ENCODE peak calls at places on chromosomes 16 and 17, in four cellular contexts. One of them, this sample, is unnamed.

GRCh38 chr16:11560701-11561439 is 25.8 kb downstream of the LITAF start:
- DNase-seq in RPMI7951: peak
- DNase-seq in body of pancreas: no peak
- DNase-seq in CD8-positive, alpha-beta T cell: peak
- DNase-seq in this sample: no peak

GRCh38 chr16:58280846-58281301 is 14.0 kb downstream of the PRSS54 start:
- DNase-seq in RPMI7951: peak
- DNase-seq in body of pancreas: no peak
- DNase-seq in CD8-positive, alpha-beta T cell: no peak
- DNase-seq in this sample: peak

GRCh38 chr16:81864646-81865382 is 85.7 kb downstream of the PLCG2 start:
- DNase-seq in RPMI7951: no peak
- DNase-seq in body of pancreas: no peak
- DNase-seq in CD8-positive, alpha-beta T cell: no peak
- DNase-seq in this sample: no peak

GRCh38 chr16:72434159-72434558 is 262.2 kb upstream of the PMFBP1 start:
- DNase-seq in RPMI7951: peak
- DNase-seq in body of pancreas: no peak
- DNase-seq in CD8-positive, alpha-beta T cell: no peak
- DNase-seq in this sample: no peak

GRCh38 chr17:49000943-49001342 is 3.8 kb downstream of the IGF2BP1 start:
- DNase-seq in RPMI7951: no peak
- DNase-seq in body of pancreas: no peak
- DNase-seq in CD8-positive, alpha-beta T cell: no peak
- DNase-seq in this sample: peak

GRCh38 chr16:47565454-47565853 is 104.3 kb downstream of the PHKB start:
- DNase-seq in RPMI7951: peak
- DNase-seq in body of pancreas: peak
- DNase-seq in CD8-positive, alpha-beta T cell: no peak
- DNase-seq in this sample: peak

GRCh38 chr17:63621229-63621683 is 961 bp upstream of the MAP3K3 start:
- DNase-seq in RPMI7951: no peak
- DNase-seq in body of pancreas: no peak
- DNase-seq in CD8-positive, alpha-beta T cell: no peak
- DNase-seq in this sample: no peak

GRCh38 chr16:16021020-16021419 is 71.6 kb downstream of the ABCC1 start:
- DNase-seq in RPMI7951: no peak
- DNase-seq in body of pancreas: no peak
- DNase-seq in CD8-positive, alpha-beta T cell: no peak
- DNase-seq in this sample: no peak

GRCh38 chr16:57528499-57529323 is 7.7 kb downstream of the CCDC102A start:
- DNase-seq in RPMI7951: no peak
- DNase-seq in body of pancreas: no peak
- DNase-seq in CD8-positive, alpha-beta T cell: no peak
- DNase-seq in this sample: no peak

GRCh38 chr16:59574296-59574695 is 840.2 kb upstream of the GOT2 start:
- DNase-seq in RPMI7951: no peak
- DNase-seq in body of pancreas: no peak
- DNase-seq in CD8-positive, alpha-beta T cell: no peak
- DNase-seq in this sample: no peak

GRCh38 chr16:56603589-56603988 is 4.8 kb upstream of the MT2A start:
- DNase-seq in RPMI7951: peak
- DNase-seq in body of pancreas: peak
- DNase-seq in CD8-positive, alpha-beta T cell: no peak
- DNase-seq in this sample: no peak

GRCh38 chr16:89565256-89565505 is 4.7 kb downstream of the RPL13 start:
- DNase-seq in RPMI7951: no peak
- DNase-seq in body of pancreas: no peak
- DNase-seq in CD8-positive, alpha-beta T cell: no peak
- DNase-seq in this sample: peak

GRCh38 chr17:44575408-44575807 is 18.1 kb downstream of the FZD2 start:
- DNase-seq in RPMI7951: no peak
- DNase-seq in body of pancreas: no peak
- DNase-seq in CD8-positive, alpha-beta T cell: no peak
- DNase-seq in this sample: no peak

GRCh38 chr17:75124041-75124818 is 7.3 kb downstream of the NT5C start:
- DNase-seq in RPMI7951: peak
- DNase-seq in body of pancreas: peak
- DNase-seq in CD8-positive, alpha-beta T cell: no peak
- DNase-seq in this sample: peak

GRCh38 chr16:16029431-16030011 is 80.1 kb downstream of the ABCC1 start:
- DNase-seq in RPMI7951: no peak
- DNase-seq in body of pancreas: no peak
- DNase-seq in CD8-positive, alpha-beta T cell: no peak
- DNase-seq in this sample: no peak

GRCh38 chr17:75652934-75653549 is 13.9 kb downstream of the RECQL5 start:
- DNase-seq in RPMI7951: peak
- DNase-seq in body of pancreas: no peak
- DNase-seq in CD8-positive, alpha-beta T cell: no peak
- DNase-seq in this sample: peak

GRCh38 chr16:123971-124370 is 14.5 kb downstream of the NPRL3 start:
- DNase-seq in RPMI7951: no peak
- DNase-seq in body of pancreas: no peak
- DNase-seq in CD8-positive, alpha-beta T cell: no peak
- DNase-seq in this sample: no peak

GRCh38 chr17:51672058-51672457 is 411.7 kb downstream of the UTP18 start:
- DNase-seq in RPMI7951: no peak
- DNase-seq in body of pancreas: no peak
- DNase-seq in CD8-positive, alpha-beta T cell: no peak
- DNase-seq in this sample: no peak

GRCh38 chr17:32876414-32877163 is at the start of gene MYO1D:
- DNase-seq in RPMI7951: peak
- DNase-seq in body of pancreas: peak
- DNase-seq in CD8-positive, alpha-beta T cell: peak
- DNase-seq in this sample: peak

GRCh38 chr17:7223375-7223774 is 3.6 kb downstream of the ACADVL start:
- DNase-seq in RPMI7951: no peak
- DNase-seq in body of pancreas: no peak
- DNase-seq in CD8-positive, alpha-beta T cell: no peak
- DNase-seq in this sample: no peak

GRCh38 chr16:58488531-58488930 is 11.4 kb upstream of the NDRG4 start:
- DNase-seq in RPMI7951: no peak
- DNase-seq in body of pancreas: no peak
- DNase-seq in CD8-positive, alpha-beta T cell: no peak
- DNase-seq in this sample: no peak

GRCh38 chr16:8655184-8655717 is 19.2 kb upstream of the ABAT start:
- DNase-seq in RPMI7951: peak
- DNase-seq in body of pancreas: peak
- DNase-seq in CD8-positive, alpha-beta T cell: no peak
- DNase-seq in this sample: peak

GRCh38 chr17:27976331-27976730 is 66.1 kb upstream of the NLK start:
- DNase-seq in RPMI7951: peak
- DNase-seq in body of pancreas: no peak
- DNase-seq in CD8-positive, alpha-beta T cell: no peak
- DNase-seq in this sample: peak

GRCh38 chr16:67260426-67261063 is 11.8 kb downstream of the SLC9A5 start:
- DNase-seq in RPMI7951: peak
- DNase-seq in body of pancreas: no peak
- DNase-seq in CD8-positive, alpha-beta T cell: no peak
- DNase-seq in this sample: peak

GRCh38 chr17:82648761-82649474 is 674 bp upstream of the WDR45B start:
- DNase-seq in RPMI7951: peak
- DNase-seq in body of pancreas: peak
- DNase-seq in CD8-positive, alpha-beta T cell: no peak
- DNase-seq in this sample: no peak

GRCh38 chr17:81508639-81509047 is 4.0 kb downstream of the ACTG1 start:
- DNase-seq in RPMI7951: peak
- DNase-seq in body of pancreas: peak
- DNase-seq in CD8-positive, alpha-beta T cell: no peak
- DNase-seq in this sample: peak

GRCh38 chr16:11796227-11797165 is 562 bp downstream of the ZC3H7A start:
- DNase-seq in RPMI7951: peak
- DNase-seq in body of pancreas: peak
- DNase-seq in CD8-positive, alpha-beta T cell: no peak
- DNase-seq in this sample: peak

This sample was measured in HT1080.